ENCODE peak calls at places on chromosome 1, in eight cellular contexts. One of them, this sample, is unnamed.
A peak's percentile ranks its signal among the peaks of the same experiment; 100 is the strongest.

GRCh38 chr1:184254849-184255248 is 132.0 kb upstream of the C1orf21 start:
- DNase-seq in small intestine: no peak
- DNase-seq in AG08395: no peak
- DNase-seq in psoas muscle: no peak
- DNase-seq in cardiac muscle cell: no peak
- DNase-seq in neuronal stem cell: no peak
- DNase-seq in effector memory CD8-positive, alpha-beta T cell: no peak
- DNase-seq in M059J: no peak
- DNase-seq in this sample: no peak

GRCh38 chr1:77416692-77417450 is 135.1 kb downstream of the AK5 start:
- DNase-seq in small intestine: peak; percentile 5
- DNase-seq in AG08395: no peak
- DNase-seq in psoas muscle: no peak
- DNase-seq in cardiac muscle cell: peak; percentile 33
- DNase-seq in neuronal stem cell: no peak
- DNase-seq in effector memory CD8-positive, alpha-beta T cell: no peak
- DNase-seq in M059J: peak; percentile 36
- DNase-seq in this sample: peak; percentile 40

GRCh38 chr1:51956528-51957509 is 33.7 kb downstream of the RAB3B start:
- DNase-seq in small intestine: no peak
- DNase-seq in AG08395: peak; percentile 67
- DNase-seq in psoas muscle: no peak
- DNase-seq in cardiac muscle cell: peak; percentile 23
- DNase-seq in neuronal stem cell: no peak
- DNase-seq in effector memory CD8-positive, alpha-beta T cell: no peak
- DNase-seq in M059J: peak; percentile 71
- DNase-seq in this sample: no peak

GRCh38 chr1:155981266-155982088 is 3.1 kb upstream of the ARHGEF2 start:
- DNase-seq in small intestine: peak; percentile 43
- DNase-seq in AG08395: peak; percentile 72
- DNase-seq in psoas muscle: peak; percentile 52
- DNase-seq in cardiac muscle cell: peak; percentile 90
- DNase-seq in neuronal stem cell: no peak
- DNase-seq in effector memory CD8-positive, alpha-beta T cell: no peak
- DNase-seq in M059J: peak; percentile 65
- DNase-seq in this sample: no peak

GRCh38 chr1:213104604-213105003 is 53.6 kb downstream of the RPS6KC1 start:
- DNase-seq in small intestine: no peak
- DNase-seq in AG08395: no peak
- DNase-seq in psoas muscle: no peak
- DNase-seq in cardiac muscle cell: no peak
- DNase-seq in neuronal stem cell: no peak
- DNase-seq in effector memory CD8-positive, alpha-beta T cell: no peak
- DNase-seq in M059J: no peak
- DNase-seq in this sample: no peak

GRCh38 chr1:19582318-19582717 is 61.8 kb upstream of the NBL1 start:
- DNase-seq in small intestine: peak; percentile 91
- DNase-seq in AG08395: peak; percentile 36
- DNase-seq in psoas muscle: peak; percentile 25
- DNase-seq in cardiac muscle cell: no peak
- DNase-seq in neuronal stem cell: peak; percentile 46
- DNase-seq in effector memory CD8-positive, alpha-beta T cell: peak; percentile 67
- DNase-seq in M059J: peak; percentile 44
- DNase-seq in this sample: peak; percentile 73

GRCh38 chr1:228259951-228260350 is 52.1 kb downstream of the OBSCN start:
- DNase-seq in small intestine: no peak
- DNase-seq in AG08395: no peak
- DNase-seq in psoas muscle: no peak
- DNase-seq in cardiac muscle cell: no peak
- DNase-seq in neuronal stem cell: no peak
- DNase-seq in effector memory CD8-positive, alpha-beta T cell: no peak
- DNase-seq in M059J: no peak
- DNase-seq in this sample: no peak

GRCh38 chr1:17204546-17205440 is at the start of gene PADI1:
- DNase-seq in small intestine: no peak
- DNase-seq in AG08395: no peak
- DNase-seq in psoas muscle: no peak
- DNase-seq in cardiac muscle cell: no peak
- DNase-seq in neuronal stem cell: no peak
- DNase-seq in effector memory CD8-positive, alpha-beta T cell: no peak
- DNase-seq in M059J: no peak
- DNase-seq in this sample: no peak

GRCh38 chr1:221829327-221830011 is 87.6 kb upstream of the DUSP10 start:
- DNase-seq in small intestine: peak; percentile 37
- DNase-seq in AG08395: peak; percentile 87
- DNase-seq in psoas muscle: no peak
- DNase-seq in cardiac muscle cell: peak; percentile 75
- DNase-seq in neuronal stem cell: no peak
- DNase-seq in effector memory CD8-positive, alpha-beta T cell: peak; percentile 46
- DNase-seq in M059J: peak; percentile 97
- DNase-seq in this sample: no peak

GRCh38 chr1:108533351-108534083 is 26.4 kb upstream of the EEIG2 start:
- DNase-seq in small intestine: no peak
- DNase-seq in AG08395: no peak
- DNase-seq in psoas muscle: no peak
- DNase-seq in cardiac muscle cell: no peak
- DNase-seq in neuronal stem cell: no peak
- DNase-seq in effector memory CD8-positive, alpha-beta T cell: no peak
- DNase-seq in M059J: no peak
- DNase-seq in this sample: no peak

This sample was measured in endothelial cell.